ENCODE peak calls at places on chromosome 15, in nine cellular contexts. A is cerebellar cortex; R is amniotic stem cell; E is WTC11; K is NAMALWA; D is H9; U is GM12865; X is GM04504; G is CD8-positive, alpha-beta memory T cell. T is an unnamed sample.
A peak's percentile ranks its signal among the peaks of the same experiment; 100 is the strongest.

GRCh38 chr15:52805351-52806283 is 15.5 kb upstream of the ONECUT1 start:
- DNase-seq in A (no peak), R (no peak), E (peak; percentile 61), K (no peak), D (peak; percentile 63), U (no peak), X (no peak), G (no peak), T (no peak)

GRCh38 chr15:89429023-89429422 is 67.4 kb downstream of the RHCG start:
- DNase-seq in A (no peak), R (no peak), E (no peak), K (no peak), D (no peak), U (no peak), X (no peak), G (no peak), T (no peak)

GRCh38 chr15:25784876-25785642 is 78.1 kb downstream of the ATP10A start:
- DNase-seq in A (no peak), R (peak; percentile 14), E (no peak), K (no peak), D (no peak), U (no peak), X (peak; percentile 86), G (no peak), T (no peak)

GRCh38 chr15:78619022-78619950 is 1.5 kb downstream of the CHRNA3 start:
- DNase-seq in A (no peak), R (no peak), E (peak; percentile 32), K (no peak), D (peak; percentile 51), U (no peak), X (no peak), G (no peak), T (no peak)

GRCh38 chr15:91104111-91104510 is 4.1 kb downstream of the SV2B start:
- DNase-seq in A (no peak), R (no peak), E (no peak), K (no peak), D (no peak), U (no peak), X (no peak), G (no peak), T (no peak)

GRCh38 chr15:73988075-73988969 is 3.8 kb downstream of the STOML1 start:
- DNase-seq in A (no peak), R (no peak), E (no peak), K (no peak), D (no peak), U (peak; percentile 75), X (no peak), G (no peak), T (no peak)

GRCh38 chr15:78732634-78733033 is 78.6 kb downstream of the ADAMTS7 start:
- DNase-seq in A (no peak), R (no peak), E (no peak), K (no peak), D (no peak), U (no peak), X (no peak), G (no peak), T (no peak)

GRCh38 chr15:62847900-62848489 is 194.6 kb upstream of the TPM1 start:
- DNase-seq in A (peak; percentile 79), R (no peak), E (peak; percentile 88), K (peak; percentile 63), D (peak; percentile 83), U (peak; percentile 40), X (no peak), G (no peak), T (no peak)

GRCh38 chr15:72199721-72200212 is 2.2 kb upstream of the GRAMD2A start:
- DNase-seq in A (peak; percentile 92), R (peak; percentile 30), E (peak; percentile 76), K (peak; percentile 85), D (peak; percentile 78), U (peak; percentile 83), X (peak; percentile 46), G (peak; percentile 66), T (peak; percentile 73)

T was measured in GM12892.